ENCODE peak calls at places on chromosomes 6 and 20, in four cellular contexts. G, P, H and K are unnamed samples.

GRCh38 chr6:12923644-12924235 is 207.2 kb downstream of the PHACTR1 start:
- DNase-seq in G (no peak), H (no peak), P (peak), K (no peak)

GRCh38 chr6:149336529-149336928 is 19.0 kb downstream of the TAB2 start:
- DNase-seq in G (no peak), P (peak), H (no peak), K (no peak)

GRCh38 chr20:61280217-61280980 is 28.3 kb downstream of the CDH4 start:
- DNase-seq in G (no peak), P (no peak), H (no peak), K (no peak)

GRCh38 chr20:10902836-10903410 is 229.1 kb upstream of the JAG1 start:
- DNase-seq in G (no peak), P (no peak), H (no peak), K (no peak)

GRCh38 chr6:131362070-131362469 is 211.0 kb upstream of the ARG1 start:
- DNase-seq in G (no peak), P (peak), H (no peak), K (no peak)

GRCh38 chr6:11978169-11978987 is 33.7 kb upstream of the HIVEP1 start:
- DNase-seq in G (no peak), H (no peak), P (no peak), K (no peak)

GRCh38 chr20:10636326-10636818 is 37.4 kb downstream of the JAG1 start:
- DNase-seq in P (peak), G (no peak), H (no peak), K (no peak)

GRCh38 chr20:3808141-3808479 is 12.0 kb downstream of the CDC25B start:
- DNase-seq in P (peak), G (no peak), H (no peak), K (no peak)

GRCh38 chr20:46206025-46206424 is 87.9 kb downstream of the CD40 start:
- DNase-seq in H (no peak), G (no peak), P (peak), K (no peak)

GRCh38 chr6:26025047-26025893 is 62.0 kb upstream of the HFE start:
- DNase-seq in H (no peak), G (no peak), P (peak), K (peak)

GRCh38 chr20:56731496-56731895 is 102.4 kb downstream of the TFAP2C start:
- DNase-seq in H (no peak), P (no peak), G (no peak), K (no peak)

GRCh38 chr6:14023855-14024254 is 93.7 kb upstream of the CD83 start:
- DNase-seq in G (no peak), H (no peak), P (peak), K (no peak)

GRCh38 chr6:6736753-6737654 is 148.5 kb downstream of the LY86 start:
- DNase-seq in P (no peak), G (peak), H (peak), K (no peak)

GRCh38 chr6:31870385-31870921 is 7.8 kb upstream of the NEU1 start:
- DNase-seq in G (no peak), H (no peak), P (no peak), K (no peak)

GRCh38 chr6:148183776-148184175 is 158.9 kb upstream of the SASH1 start:
- DNase-seq in H (no peak), G (no peak), P (no peak), K (no peak)

GRCh38 chr20:57392512-57393271 is 1.5 kb downstream of the RBM38 start:
- DNase-seq in H (no peak), G (no peak), P (no peak), K (peak)

GRCh38 chr6:150451767-150452641 is 83.2 kb downstream of the IYD start:
- DNase-seq in G (no peak), P (no peak), H (no peak), K (no peak)

GRCh38 chr20:19780261-19780660 is 22.2 kb downstream of the RIN2 start:
- DNase-seq in P (no peak), H (no peak), G (no peak), K (no peak)

GRCh38 chr20:20721489-20721888 is 9.0 kb upstream of the RALGAPA2 start:
- DNase-seq in G (no peak), P (no peak), H (no peak), K (no peak)

GRCh38 chr20:60035486-60035885 is 77.3 kb downstream of the CDH26 start:
- DNase-seq in H (no peak), P (no peak), G (no peak), K (no peak)

GRCh38 chr6:157531169-157531985 is 150.4 kb downstream of the ZDHHC14 start:
- DNase-seq in G (peak), P (no peak), H (no peak), K (no peak)

GRCh38 chr20:60691966-60692615 is 560.0 kb upstream of the CDH4 start:
- DNase-seq in H (no peak), G (no peak), P (no peak), K (no peak)

GRCh38 chr20:45405566-45406259 is 2.4 kb upstream of the DBNDD2 start:
- DNase-seq in G (peak), H (peak), P (peak), K (no peak)

GRCh38 chr6:84967389-84967788 is 203.0 kb upstream of the TBX18 start:
- DNase-seq in P (peak), H (peak), G (peak), K (peak)

GRCh38 chr6:53441035-53441493 is 92.3 kb upstream of the ELOVL5 start:
- DNase-seq in P (no peak), G (no peak), H (no peak), K (no peak)

GRCh38 chr6:15399651-15400470 is 154.0 kb downstream of the JARID2 start:
- DNase-seq in G (peak), H (peak), P (peak), K (no peak)

GRCh38 chr20:15702161-15702560 is 871.1 kb downstream of the KIF16B start:
- DNase-seq in H (no peak), G (no peak), P (no peak), K (no peak)

GRCh38 chr6:36350082-36350481 is 13.4 kb upstream of the BNIP5 start:
- DNase-seq in H (no peak), P (no peak), G (no peak), K (no peak)

GRCh38 chr6:137933696-137934095 is 66.6 kb downstream of the TNFAIP3 start:
- DNase-seq in G (no peak), H (no peak), P (peak), K (no peak)

GRCh38 chr6:24352434-24352833 is 5.4 kb downstream of the DCDC2 start:
- DNase-seq in P (no peak), H (no peak), G (no peak), K (no peak)

GRCh38 chr6:56347526-56347925 is 100.1 kb upstream of the COL21A1 start:
- DNase-seq in G (no peak), P (peak), H (no peak), K (no peak)

GRCh38 chr6:56345539-56346090 is 98.2 kb upstream of the COL21A1 start:
- DNase-seq in H (no peak), G (no peak), P (no peak), K (no peak)

GRCh38 chr6:56348578-56348977 is 101.2 kb upstream of the COL21A1 start:
- DNase-seq in G (no peak), P (peak), H (no peak), K (no peak)

GRCh38 chr6:56349196-56349595 is 101.8 kb upstream of the COL21A1 start:
- DNase-seq in P (peak), H (no peak), G (no peak), K (no peak)

DNA sequence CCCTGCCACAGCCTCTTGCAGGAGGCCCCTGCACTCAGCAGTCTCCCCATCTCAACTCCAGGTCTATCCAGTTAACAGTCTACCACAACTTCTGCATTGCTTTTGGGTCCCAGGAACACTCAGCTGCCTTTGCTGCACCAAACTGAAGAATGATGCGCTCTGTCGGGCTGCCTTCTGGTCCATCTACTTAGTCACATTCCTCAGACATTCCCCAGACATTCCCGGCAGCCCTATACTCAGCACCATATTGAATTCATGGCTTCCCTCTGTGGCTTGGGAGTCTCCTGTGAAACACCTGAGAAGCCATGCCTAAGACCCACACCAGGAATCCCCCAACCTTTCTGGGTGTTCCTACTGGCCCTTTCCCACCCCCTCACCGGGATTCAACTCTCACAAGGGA is 99.6 kb upstream of the COL21A1 start:
- DNase-seq in H (no peak), G (peak), P (no peak), K (no peak)
- TF ChIP-seq EZH2phosphoT487 in H (no peak), G (no peak), P (no peak), K (no peak)

GRCh38 chr6:3454206-3455016 is 2.4 kb downstream of the SLC22A23 start:
- DNase-seq in H (no peak), P (no peak), G (no peak), K (no peak)
- H3K27ac ChIP-seq in H (no peak), P (no peak), G (no peak), K (no peak)

GRCh38 chr20:64077094-64077493 is 2.2 kb downstream of the RGS19 start:
- DNase-seq in G (no peak), P (no peak), H (no peak), K (peak)
- TF ChIP-seq EZH2phosphoT487 in G (no peak), P (no peak), H (no peak), K (no peak)

DNA sequence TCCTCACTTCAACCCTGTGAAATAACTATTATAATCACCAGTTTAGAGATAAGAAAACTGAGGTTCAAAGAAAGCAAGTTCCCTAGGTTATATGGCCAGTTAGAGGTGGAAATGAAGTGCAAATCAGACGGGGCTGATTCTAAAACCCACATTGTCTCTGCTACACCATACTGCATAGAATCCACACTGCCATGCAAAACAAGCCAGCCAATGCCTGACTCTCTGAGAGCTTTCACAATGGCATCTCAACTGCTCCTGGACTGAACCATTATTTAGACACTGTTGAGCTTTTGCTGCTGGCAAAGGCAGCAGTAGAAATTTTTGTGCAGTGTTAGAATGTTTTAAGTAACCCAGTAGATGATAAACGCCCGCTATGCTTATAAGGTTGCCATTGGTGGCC is 195.2 kb upstream of the CNR1 start:
- DNase-seq in G (no peak), H (no peak), P (no peak), K (no peak)
- H3K27ac ChIP-seq in G (no peak), H (peak), P (no peak), K (no peak)

DNA sequence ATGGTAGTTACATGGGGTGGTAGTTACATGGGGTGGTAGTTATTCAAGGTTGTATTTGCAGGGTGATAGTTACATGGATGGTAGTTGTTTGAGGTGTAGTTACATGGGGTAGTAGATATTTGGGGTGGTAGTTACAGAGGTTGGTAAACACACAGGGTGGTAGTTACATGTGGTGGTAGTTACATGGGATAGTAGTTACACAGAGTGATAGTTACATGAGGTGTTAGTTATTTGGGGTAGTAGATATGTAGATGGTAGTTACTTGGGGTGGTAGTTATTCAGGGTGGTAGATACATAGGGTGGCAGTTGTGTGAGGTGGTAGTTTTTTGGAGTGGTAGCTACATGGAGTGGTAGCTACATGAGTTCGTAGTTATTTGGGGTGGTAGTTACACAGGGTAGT is 221.3 kb upstream of the CST7 start:
- DNase-seq in G (no peak), P (no peak), H (no peak), K (no peak)
- TF ChIP-seq EZH2phosphoT487 in G (no peak), P (no peak), H (no peak), K (no peak)

GRCh38 chr6:109239192-109239917 is 142.9 kb downstream of the CD164 start:
- DNase-seq in H (no peak), P (peak), G (no peak), K (no peak)

GRCh38 chr6:109239918-109240321 is 142.3 kb downstream of the CD164 start:
- DNase-seq in P (no peak), G (no peak), H (no peak), K (no peak)

GRCh38 chr6:109241199-109241598 is 141.1 kb downstream of the CD164 start:
- DNase-seq in P (peak), H (no peak), G (no peak), K (no peak)

GRCh38 chr6:109242029-109242428 is 140.2 kb downstream of the CD164 start:
- DNase-seq in H (no peak), G (no peak), P (no peak), K (no peak)

DNA sequence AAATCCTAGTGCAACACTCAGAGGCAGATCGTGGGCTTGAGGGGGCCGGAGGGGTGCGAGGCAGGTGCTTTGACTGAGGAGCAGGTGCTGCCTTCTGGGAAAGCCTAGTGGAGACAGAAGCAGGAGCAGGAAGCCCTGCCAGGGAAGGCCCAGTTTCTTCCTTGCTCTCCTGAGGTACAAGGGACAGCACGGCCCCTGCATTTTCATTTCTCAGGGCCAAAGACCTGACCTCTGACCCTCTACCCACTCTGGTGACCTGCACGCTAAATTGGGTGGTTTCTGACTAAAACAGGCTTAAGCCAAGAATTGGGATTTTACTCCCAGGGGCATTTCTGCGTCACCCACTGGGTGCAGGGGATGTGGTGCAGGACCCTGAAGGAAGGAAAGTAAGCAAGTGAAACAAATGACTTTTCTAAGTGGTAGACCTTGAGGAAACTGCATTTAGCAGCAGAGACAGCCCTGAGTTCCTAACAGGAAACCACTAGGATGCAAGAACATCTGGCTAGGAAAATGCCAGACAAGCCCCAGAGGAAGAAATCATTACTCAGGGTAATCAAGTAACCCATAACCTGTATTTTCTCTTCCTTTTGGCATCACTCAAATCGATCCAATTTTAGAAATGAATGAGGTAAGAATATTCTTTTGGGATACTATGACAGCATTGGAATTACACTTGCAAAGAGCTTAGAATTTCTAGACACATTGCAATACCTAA is 141.7 kb downstream of the CD164 start:
- DNase-seq in P (no peak), G (no peak), H (no peak), K (no peak)
- H3K27ac ChIP-seq in P (peak), G (no peak), H (no peak), K (no peak)

GRCh38 chr20:34199183-34199582 is 42.0 kb upstream of the ASIP start:
- DNase-seq in H (no peak), G (no peak), P (no peak), K (no peak)

GRCh38 chr20:34190679-34191090 is 50.5 kb upstream of the ASIP start:
- DNase-seq in P (peak), H (peak), G (peak), K (peak)

GRCh38 chr20:34190262-34190661 is 51.0 kb upstream of the ASIP start:
- DNase-seq in H (no peak), G (no peak), P (no peak), K (no peak)

GRCh38 chr20:34200020-34200419 is 41.2 kb upstream of the ASIP start:
- DNase-seq in P (no peak), H (no peak), G (no peak), K (no peak)

DNA sequence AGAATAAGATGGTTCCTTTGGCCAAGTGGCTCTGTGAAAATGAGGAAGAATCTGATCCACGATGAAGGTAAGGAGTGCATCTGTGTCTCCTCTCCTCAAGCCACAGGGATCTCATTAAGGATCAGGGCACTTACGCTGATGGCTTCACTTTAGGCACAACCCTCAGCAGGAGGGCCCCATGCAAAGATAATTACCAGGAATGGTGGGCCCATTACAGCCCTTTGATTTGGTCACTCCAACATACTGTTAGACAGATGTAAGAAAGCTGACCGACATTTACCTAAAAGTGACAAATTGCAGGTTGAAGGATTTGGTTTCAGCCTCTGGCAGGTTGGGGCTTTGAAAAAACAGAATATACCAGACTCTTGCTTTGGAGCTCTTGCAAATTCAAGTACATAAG is 45.9 kb upstream of the ASIP start:
- DNase-seq in P (no peak), H (no peak), G (peak), K (no peak)
- TF ChIP-seq EZH2phosphoT487 in P (no peak), H (no peak), G (no peak), K (no peak)

GRCh38 chr6:105759015-105759414 is 327.1 kb upstream of the PRDM1 start:
- DNase-seq in P (peak), G (no peak), H (no peak), K (no peak)

GRCh38 chr6:105757512-105758200 is 328.5 kb upstream of the PRDM1 start:
- DNase-seq in P (peak), H (no peak), G (no peak), K (peak)

GRCh38 chr6:105759946-105760345 is 326.2 kb upstream of the PRDM1 start:
- DNase-seq in G (no peak), H (no peak), P (peak), K (no peak)

GRCh38 chr6:105763866-105764265 is 322.3 kb upstream of the PRDM1 start:
- DNase-seq in H (no peak), P (no peak), G (no peak), K (no peak)

DNA sequence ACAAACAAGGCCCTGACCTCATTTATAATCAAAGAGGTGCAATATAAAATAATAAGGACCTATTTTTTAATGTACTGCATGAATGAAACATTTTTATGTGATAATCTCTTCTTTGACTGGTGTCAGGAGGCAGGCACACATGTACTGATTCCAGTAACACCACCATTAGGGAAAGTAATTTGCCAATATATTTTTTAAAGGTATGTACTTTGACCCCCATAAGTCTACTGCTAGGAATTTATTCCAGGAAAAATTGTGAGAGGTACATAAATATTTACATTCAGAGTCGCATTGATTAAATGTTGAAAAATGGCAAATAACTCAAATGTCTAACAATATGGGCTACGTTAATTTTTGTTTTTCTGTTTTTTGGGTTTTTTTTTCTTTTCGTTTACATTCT is 325.4 kb upstream of the PRDM1 start:
- DNase-seq in P (no peak), G (no peak), H (no peak), K (no peak)
- H3K27ac ChIP-seq in P (peak), G (no peak), H (peak), K (no peak)

DNA sequence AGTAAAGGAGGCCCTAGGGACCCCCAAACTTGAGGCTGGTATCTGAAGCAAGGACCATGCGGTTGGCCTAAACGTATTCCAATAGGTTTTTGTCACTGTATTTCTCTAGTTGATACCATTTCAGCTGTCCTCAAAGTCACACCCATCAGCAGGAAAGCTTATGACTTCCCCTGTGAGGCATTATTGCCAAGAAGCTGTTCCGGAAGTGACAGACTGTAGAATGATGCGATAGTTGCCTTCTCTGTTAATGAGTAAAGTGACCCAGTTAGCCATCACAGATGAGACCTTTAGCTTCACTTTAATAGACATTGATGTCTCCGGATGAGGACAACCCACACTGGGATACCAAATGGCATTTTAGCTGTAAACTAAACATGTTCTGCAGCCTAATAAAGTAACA is 147.9 kb downstream of the RNGTT start:
- DNase-seq in G (no peak), H (no peak), P (no peak), K (no peak)
- TF ChIP-seq EZH2phosphoT487 in G (no peak), H (no peak), P (no peak), K (no peak)

GRCh38 chr6:5102266-5102970 is 17.3 kb downstream of the PPP1R3G start:
- DNase-seq in P (no peak), H (no peak), G (no peak), K (no peak)
- H3K27ac ChIP-seq in P (no peak), H (no peak), G (no peak), K (no peak)